ENCODE peak calls at places on chromosomes 13 and 19, in four cellular contexts. G, R, J and Y are unnamed samples.

GRCh38 chr13:62336507-62336906 is 920.9 kb upstream of the PCDH20 start:
- DNase-seq in G (no peak), R (no peak), J (no peak), Y (no peak)

GRCh38 chr19:34057155-34057554 is 115.1 kb upstream of the LSM14A start:
- DNase-seq in G (no peak), R (no peak), J (no peak), Y (no peak)

GRCh38 chr13:18212873-18213272 is 968.8 kb downstream of the TUBA3C start:
- DNase-seq in G (no peak), R (peak; percentile 51), J (peak; percentile 40), Y (no peak)

GRCh38 chr19:8145969-8146368 is 3.4 kb downstream of the FBN3 start:
- DNase-seq in G (no peak), R (no peak), J (no peak), Y (no peak)

GRCh38 chr19:17211547-17212446 is 3.4 kb upstream of the USE1 start:
- DNase-seq in G (no peak), R (no peak), J (no peak), Y (no peak)

GRCh38 chr19:12065100-12065538 is 588 bp downstream of the ZNF844 start:
- DNase-seq in G (peak; percentile 71), R (no peak), J (no peak), Y (no peak)

GRCh38 chr19:35355851-35356460 is 2.3 kb upstream of the FFAR3 start:
- DNase-seq in G (no peak), R (no peak), J (no peak), Y (no peak)

GRCh38 chr19:1606138-1606651 is 933 bp upstream of the UQCR11 start:
- DNase-seq in G (no peak), R (no peak), J (no peak), Y (no peak)

GRCh38 chr19:46618670-46619231 is 6.1 kb downstream of the PTGIR start:
- DNase-seq in G (no peak), R (no peak), J (no peak), Y (no peak)

GRCh38 chr19:54100560-54100959 is at the start of gene OSCAR:
- DNase-seq in G (no peak), R (peak; percentile 66), J (no peak), Y (no peak)

GRCh38 chr19:18735324-18735723 is 51.8 kb downstream of the CRTC1 start:
- DNase-seq in G (no peak), R (no peak), J (no peak), Y (no peak)

GRCh38 chr19:55472463-55472862 is 4.0 kb upstream of the ZNF628 start:
- DNase-seq in G (no peak), R (no peak), J (no peak), Y (no peak)

GRCh38 chr19:42078538-42079275 is 2.7 kb downstream of the ZNF574 start:
- DNase-seq in G (no peak), R (no peak), J (no peak), Y (no peak)

GRCh38 chr13:49502954-49503353 is 7.2 kb downstream of the PHF11 start:
- DNase-seq in G (no peak), R (no peak), J (no peak), Y (no peak)

GRCh38 chr13:31929031-31929770 is 102.4 kb upstream of the FRY start:
- DNase-seq in G (peak; percentile 42), R (no peak), J (no peak), Y (no peak)

GRCh38 chr19:46482645-46483044 is 11.3 kb upstream of the PNMA8A start:
- DNase-seq in G (no peak), R (no peak), J (no peak), Y (no peak)

GRCh38 chr19:34309368-34310138 is 55.2 kb downstream of the GARRE1 start:
- DNase-seq in G (no peak), R (no peak), J (no peak), Y (no peak)

GRCh38 chr19:13151605-13152355 is 1.6 kb downstream of the IER2 start:
- DNase-seq in G (peak; percentile 94), R (peak; percentile 98), J (peak; percentile 94), Y (peak; percentile 87)

GRCh38 chr13:55977436-55977835 is 1163.3 kb upstream of the PRR20A start:
- DNase-seq in G (no peak), R (no peak), J (no peak), Y (no peak)

GRCh38 chr13:41130356-41130755 is 2.2 kb downstream of the KBTBD6 start:
- DNase-seq in G (no peak), R (no peak), J (no peak), Y (no peak)

GRCh38 chr13:42039457-42039945 is 8.9 kb upstream of the DGKH start:
- DNase-seq in G (no peak), R (no peak), J (no peak), Y (no peak)

GRCh38 chr13:59643906-59644626 is 519.7 kb downstream of the DIAPH3 start:
- DNase-seq in G (no peak), R (no peak), J (no peak), Y (no peak)

GRCh38 chr13:103431880-103432279 is 365.7 kb upstream of the SLC10A2 start:
- DNase-seq in G (no peak), R (no peak), J (no peak), Y (peak; percentile 4)

GRCh38 chr19:2274937-2275535 is 6.9 kb downstream of the PEAK3 start:
- DNase-seq in G (peak; percentile 66), R (peak; percentile 80), J (no peak), Y (peak; percentile 22)

GRCh38 chr19:8158411-8159074 is 9.2 kb upstream of the FBN3 start:
- DNase-seq in G (peak; percentile 76), R (peak; percentile 49), J (peak; percentile 39), Y (peak; percentile 13)

GRCh38 chr13:40496035-40496810 is 170.2 kb downstream of the FOXO1 start:
- DNase-seq in G (no peak), R (no peak), J (no peak), Y (no peak)

GRCh38 chr19:32614916-32615315 is 33.9 kb downstream of the PDCD5 start:
- DNase-seq in G (no peak), R (peak; percentile 22), J (no peak), Y (no peak)

GRCh38 chr19:33702606-33703437 is 81.1 kb downstream of the CHST8 start:
- DNase-seq in G (no peak), R (no peak), J (no peak), Y (no peak)

GRCh38 chr19:2055871-2056809 is 5.1 kb upstream of the MKNK2 start:
- DNase-seq in G (peak; percentile 52), R (no peak), J (no peak), Y (no peak)

GRCh38 chr13:103607995-103608394 is 541.8 kb upstream of the SLC10A2 start:
- DNase-seq in G (no peak), R (no peak), J (no peak), Y (no peak)

GRCh38 chr13:94119360-94119936 is 360.0 kb downstream of the DCT start:
- DNase-seq in G (no peak), R (peak; percentile 46), J (no peak), Y (no peak)

GRCh38 chr13:63864171-63864902 is 2448.7 kb upstream of the PCDH20 start:
- DNase-seq in G (no peak), R (no peak), J (no peak), Y (no peak)

GRCh38 chr13:112435973-112436372 is 59.8 kb downstream of the SPACA7 start:
- DNase-seq in G (no peak), R (no peak), J (no peak), Y (no peak)

GRCh38 chr19:1156305-1156801 is 17.7 kb downstream of the SBNO2 start:
- DNase-seq in G (no peak), R (peak; percentile 59), J (no peak), Y (no peak)

GRCh38 chr19:18007939-18008673 is at the start of gene ARRDC2:
- DNase-seq in G (peak; percentile 77), R (peak; percentile 92), J (peak; percentile 81), Y (peak; percentile 71)

GRCh38 chr19:1149259-1150045 is 24.6 kb downstream of the SBNO2 start:
- DNase-seq in G (no peak), R (no peak), J (no peak), Y (no peak)